ENCODE peak calls at places on chromosomes 1 and 21, in eight cellular contexts. T is IMR-90, H is GM23338, Q is fibroblast of lung, R is uterus, N is hepatocyte, E is thoracic aorta, W is adrenal gland. O is an unnamed sample.

GRCh38 chr1:248702714-248703113 is at the start of gene OR14I1:
- DNase-seq in T (no peak), H (no peak), Q (no peak), R (no peak), N (no peak), E (no peak), W (no peak), O (no peak)

GRCh38 chr1:95238304-95238703 is 4.3 kb downstream of the RWDD3 start:
- DNase-seq in T (no peak), H (no peak), Q (no peak), R (no peak), N (no peak), E (no peak), W (no peak), O (no peak)

GRCh38 chr1:117537291-117537920 is 68.4 kb upstream of the TENT5C start:
- DNase-seq in T (no peak), H (peak; percentile 75), Q (no peak), R (no peak), N (peak; percentile 74), E (no peak), W (no peak), O (peak; percentile 10)

GRCh38 chr1:156342556-156342955 is 4.2 kb downstream of the TSACC start:
- DNase-seq in T (peak; percentile 57), H (no peak), Q (no peak), R (no peak), N (no peak), E (no peak), W (no peak), O (no peak)

GRCh38 chr1:83998599-83999315 is at the start of gene TTLL7:
- DNase-seq in T (peak; percentile 53), H (peak; percentile 87), Q (peak; percentile 27), R (peak; percentile 62), N (peak; percentile 79), E (peak; percentile 15), W (peak; percentile 60), O (no peak)

GRCh38 chr1:194225781-194226180 is 1039.4 kb upstream of the B3GALT2 start:
- DNase-seq in T (no peak), H (no peak), Q (no peak), R (no peak), N (no peak), E (no peak), W (no peak), O (no peak)

GRCh38 chr1:88618331-88618730 is 65.7 kb upstream of the PKN2 start:
- DNase-seq in T (no peak), H (peak; percentile 6), Q (no peak), R (no peak), N (no peak), E (no peak), W (no peak), O (no peak)

GRCh38 chr1:31297273-31298247 is 728 bp downstream of the ZCCHC17 start:
- DNase-seq in T (peak; percentile 37), H (peak; percentile 29), Q (peak; percentile 11), R (no peak), N (peak; percentile 28), E (no peak), W (no peak), O (peak; percentile 32)

GRCh38 chr1:89918794-89919155 is 76.1 kb upstream of the ZNF326 start:
- DNase-seq in T (no peak), H (no peak), Q (no peak), R (no peak), N (no peak), E (no peak), W (no peak), O (no peak)

GRCh38 chr1:33302325-33302724 is 18.6 kb downstream of the A3GALT2 start:
- DNase-seq in T (no peak), H (no peak), Q (no peak), R (no peak), N (no peak), E (no peak), W (no peak), O (no peak)

GRCh38 chr1:117061986-117062415 is 1.9 kb downstream of the TTF2 start:
- DNase-seq in T (peak; percentile 88), H (no peak), Q (peak; percentile 45), R (no peak), N (peak; percentile 20), E (no peak), W (no peak), O (peak; percentile 58)

GRCh38 chr1:41773842-41774241 is 144.9 kb downstream of the HIVEP3 start:
- DNase-seq in T (no peak), H (no peak), Q (no peak), R (no peak), N (no peak), E (no peak), W (no peak), O (no peak)

GRCh38 chr1:152167835-152168534 is 9.0 kb upstream of the RPTN start:
- DNase-seq in T (peak; percentile 8), H (no peak), Q (peak; percentile 47), R (no peak), N (no peak), E (no peak), W (peak; percentile 26), O (peak; percentile 98)

GRCh38 chr1:178126790-178127189 is 32.9 kb downstream of the RASAL2 start:
- DNase-seq in T (peak; percentile 95), H (no peak), Q (peak; percentile 85), R (no peak), N (peak; percentile 64), E (no peak), W (peak; percentile 23), O (peak; percentile 92)

GRCh38 chr1:206923009-206923960 is 1.5 kb upstream of the FCMR start:
- DNase-seq in T (no peak), H (no peak), Q (no peak), R (no peak), N (no peak), E (no peak), W (no peak), O (no peak)

GRCh38 chr1:45444609-45445131 is 46.3 kb downstream of the TESK2 start:
- DNase-seq in T (peak; percentile 20), H (no peak), Q (no peak), R (no peak), N (no peak), E (no peak), W (no peak), O (peak; percentile 7)

GRCh38 chr1:154717467-154718004 is 109.5 kb upstream of the ADAR start:
- DNase-seq in T (no peak), H (no peak), Q (no peak), R (no peak), N (no peak), E (no peak), W (no peak), O (no peak)

GRCh38 chr21:14916676-14917141 is 148.1 kb downstream of the NRIP1 start:
- DNase-seq in T (peak; percentile 66), H (peak; percentile 80), Q (peak; percentile 48), R (no peak), N (peak; percentile 17), E (no peak), W (no peak), O (no peak)

GRCh38 chr21:44462090-44462833 is 7.0 kb downstream of the LRRC3 start:
- DNase-seq in T (no peak), H (no peak), Q (no peak), R (no peak), N (no peak), E (no peak), W (no peak), O (no peak)

GRCh38 chr21:22881131-22881530 is 1882.9 kb downstream of the NCAM2 start:
- DNase-seq in T (no peak), H (peak; percentile 6), Q (no peak), R (no peak), N (no peak), E (no peak), W (no peak), O (no peak)

GRCh38 chr1:32701951-32702598 is 495 bp downstream of the SYNC start:
- DNase-seq in T (peak; percentile 33), H (peak; percentile 48), Q (peak; percentile 29), R (peak; percentile 39), N (no peak), E (no peak), W (no peak), O (peak; percentile 43)

DNA sequence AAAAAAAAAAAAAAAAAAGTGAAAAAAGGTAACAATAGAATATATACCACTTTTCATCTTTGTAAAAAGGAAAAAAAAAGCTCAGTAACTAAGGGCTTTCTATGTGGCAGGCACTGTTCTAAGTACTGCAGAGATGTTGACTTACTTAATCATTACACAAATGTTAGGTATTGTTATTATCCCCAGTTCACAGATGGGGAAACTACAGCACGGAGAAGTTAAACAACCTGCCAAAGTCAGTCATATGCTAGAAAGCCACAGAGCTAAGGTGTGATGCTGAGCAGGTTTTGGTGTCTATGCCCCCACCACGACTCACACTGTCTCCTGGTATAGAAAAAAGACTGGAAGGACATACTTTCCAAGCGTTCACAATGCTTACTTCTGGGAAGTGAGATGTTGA is 6.6 kb upstream of the PNRC2 start:
- DNase-seq in T (no peak), H (no peak), Q (no peak), R (no peak), N (no peak), E (no peak), W (no peak), O (no peak)
- H3K4me1 ChIP-seq in T (peaks cover 2% of the 10 kb centered on the region), H (peaks cover 18% of the 10 kb centered on the region), Q (peaks cover 6% of the 10 kb centered on the region), R (peaks cover 4% of the 10 kb centered on the region), N (no peaks in the 10 kb centered on the region), E (peaks cover 15% of the 10 kb centered on the region), W (no peaks in the 10 kb centered on the region), O (peaks cover 19% of the 10 kb centered on the region)

DNA sequence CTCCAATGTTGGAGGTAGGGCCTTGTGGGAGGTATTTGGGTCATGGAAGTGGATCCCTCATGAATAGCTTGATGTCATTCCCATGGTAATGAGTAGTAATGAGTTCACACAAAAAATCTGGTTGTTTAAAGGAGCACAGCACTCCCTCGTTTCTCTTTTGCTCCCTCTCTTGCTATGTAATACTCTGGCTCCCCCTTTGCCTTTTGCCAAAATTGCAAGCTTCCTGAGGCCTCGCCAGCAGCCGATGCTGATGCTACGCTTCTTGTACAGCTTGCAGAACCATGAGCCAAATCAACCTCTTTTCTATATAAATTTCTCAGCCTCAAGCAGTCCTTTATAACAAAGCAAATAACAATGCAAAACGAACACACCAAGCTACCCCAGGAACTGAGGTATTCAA is 80.9 kb downstream of the LHX9 start:
- DNase-seq in T (no peak), H (peak; percentile 69), Q (no peak), R (no peak), N (no peak), E (no peak), W (no peak), O (no peak)
- TF ChIP-seq CTCF in T (no peak), H (peak; percentile 47), Q (no peak), R (no peak), N (no peak), E (no peak), W (no peak), O (no peak)

DNA sequence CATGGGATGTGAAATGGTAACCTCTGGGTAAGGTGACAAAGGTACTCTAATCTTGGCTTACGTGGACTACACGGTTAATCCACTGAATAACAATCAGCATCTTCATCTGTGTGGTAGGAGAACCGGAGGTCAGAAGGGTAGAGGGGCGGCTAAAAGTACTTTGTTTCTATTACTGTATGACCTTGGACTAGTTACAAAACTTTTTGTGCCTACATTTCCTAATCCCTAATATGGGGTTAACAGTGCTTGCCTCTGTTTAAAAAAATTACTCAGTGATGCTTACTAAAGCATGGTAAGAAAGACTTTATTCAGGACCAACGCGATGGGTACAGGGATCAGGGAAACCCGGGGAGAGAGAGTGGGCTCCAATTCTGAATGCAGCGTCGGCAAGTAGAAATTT is 1.7 kb upstream of the MRPS6 start:
- DNase-seq in T (no peak), H (no peak), Q (no peak), R (no peak), N (no peak), E (no peak), W (no peak), O (no peak)
- H3K27ac ChIP-seq in T (no peak overlapping the region), H (no peak overlapping the region), Q (no peak overlapping the region), R (peak overlapping the region; percentile 92), N (no peak overlapping the region), E (peak overlapping the region; percentile 82), W (no peak overlapping the region), O (no peak overlapping the region)

GRCh38 chr1:1367238-1367796 is 7.7 kb downstream of the AURKAIP1 start:
- DNase-seq in T (no peak), H (no peak), Q (no peak), R (no peak), N (no peak), E (no peak), W (no peak), O (no peak)
- H3K4me1 ChIP-seq in T (peaks cover 7% of the 10 kb centered on the region), H (peaks cover under 1% of the 10 kb centered on the region), Q (peaks cover 8% of the 10 kb centered on the region), R (peaks cover 6% of the 10 kb centered on the region), N (peaks cover 2% of the 10 kb centered on the region), E (peaks cover 13% of the 10 kb centered on the region), W (peaks cover 8% of the 10 kb centered on the region), O (peaks cover 3% of the 10 kb centered on the region)